ENCODE peak calls at places on chromosomes 12 and 14, in nine cellular contexts. F is mucosa of descending colon, B is endothelial cell, E is mesothelial cell of epicardium, H is HCT116, N is GM13977, D is astrocyte of the spinal cord, K is heart left ventricle, R is cardiac muscle cell. A is an unnamed sample.

GRCh38 chr12:114478891-114479290 is 72.9 kb upstream of the TBX5 start:
- DNase-seq in E (no peak), R (no peak), K (no peak), H (no peak), D (no peak), F (no peak), N (no peak), B (no peak), A (no peak)

GRCh38 chr12:80553316-80553715 is 109.3 kb downstream of the PTPRQ start:
- DNase-seq in B (no peak), N (no peak), E (no peak), R (no peak), K (no peak), D (peak), F (no peak), H (peak), A (no peak)

GRCh38 chr14:20662968-20663731 is 21.2 kb upstream of the RNASE4 start:
- DNase-seq in F (peak), E (no peak), N (no peak), K (peak), D (peak), R (peak), H (peak), B (peak), A (peak)

GRCh38 chr14:44914849-44915248 is 46.9 kb downstream of the KLHL28 start:
- DNase-seq in K (no peak), F (no peak), N (no peak), D (peak), E (no peak), B (no peak), R (peak), H (no peak), A (no peak)

GRCh38 chr14:100810861-100811461 is 15.0 kb upstream of the MEG3 start:
- DNase-seq in N (no peak), D (peak), R (no peak), B (no peak), F (no peak), K (peak), E (no peak), H (no peak), A (no peak)

GRCh38 chr14:51738754-51739153 is 87.0 kb downstream of the FRMD6 start:
- DNase-seq in R (no peak), N (peak), K (no peak), D (no peak), E (no peak), H (peak), F (no peak), B (peak), A (no peak)

GRCh38 chr14:38286481-38286880 is 30.6 kb upstream of the CLEC14A start:
- DNase-seq in R (no peak), B (no peak), D (no peak), H (no peak), F (no peak), N (no peak), E (no peak), K (no peak), A (no peak)

GRCh38 chr12:70724444-70724843 is 87.2 kb upstream of the PTPRB start:
- DNase-seq in B (no peak), F (no peak), K (no peak), N (no peak), H (peak), E (no peak), R (peak), D (peak), A (no peak)

GRCh38 chr12:65894127-65894526 is 69.8 kb downstream of the HMGA2 start:
- DNase-seq in D (no peak), B (no peak), E (no peak), H (no peak), R (no peak), N (no peak), F (no peak), K (no peak), A (no peak)

GRCh38 chr12:30482650-30483049 is 213.0 kb downstream of the IPO8 start:
- DNase-seq in F (no peak), H (no peak), D (no peak), B (no peak), R (no peak), E (no peak), N (no peak), K (no peak), A (no peak)

GRCh38 chr12:65025070-65025469 is 96.0 kb downstream of the WIF1 start:
- DNase-seq in F (no peak), D (no peak), H (no peak), R (no peak), N (no peak), E (no peak), B (no peak), K (no peak), A (no peak)

GRCh38 chr12:2960996-2961616 is 1.9 kb downstream of the TEAD4 start:
- DNase-seq in D (peak), B (peak), K (no peak), H (no peak), F (no peak), E (no peak), N (no peak), R (no peak), A (no peak)

DNA sequence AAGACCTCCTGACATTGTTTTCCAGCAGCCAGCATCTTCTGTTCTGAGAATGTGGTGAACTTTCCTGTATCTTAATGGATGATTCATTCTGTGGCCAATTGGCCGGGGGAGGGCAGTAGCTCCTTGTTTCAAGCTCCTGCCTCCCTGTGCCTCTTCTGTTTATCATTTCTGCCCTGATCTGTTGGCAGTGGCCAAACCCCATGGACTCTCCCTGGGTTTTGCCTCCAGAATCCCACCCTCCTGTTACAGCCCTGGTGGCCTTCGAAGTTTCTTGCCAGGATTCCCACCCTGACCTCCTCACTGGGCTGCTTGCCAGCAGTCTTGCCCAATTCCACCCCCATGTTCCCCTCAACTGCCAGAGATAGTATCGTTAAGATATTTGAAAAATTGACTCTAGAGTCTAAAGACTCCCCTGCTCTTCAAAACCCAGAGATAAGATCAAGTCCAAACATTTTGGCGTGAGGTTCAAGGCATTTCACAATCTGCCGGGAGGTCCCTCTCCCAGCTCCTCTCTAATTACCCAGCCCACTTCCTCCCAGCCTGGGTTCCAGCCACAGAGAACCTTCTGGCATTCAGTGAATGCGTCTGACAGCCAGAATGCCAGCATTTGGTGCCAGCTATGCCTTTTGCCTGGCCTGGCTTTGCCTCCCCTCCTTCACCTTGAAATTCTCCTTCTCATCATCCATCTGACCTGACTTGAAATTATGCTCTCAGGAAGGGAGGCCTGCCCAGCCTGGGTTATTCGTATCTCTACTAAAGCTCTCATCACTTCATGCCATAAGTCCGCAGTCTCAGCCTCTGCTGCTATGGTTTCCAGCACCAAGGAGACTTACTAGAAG is 37.7 kb upstream of the TXNRD1 start:
- DNase-seq in F (peak), H (peak), N (no peak), E (no peak), B (no peak), K (peak), D (peak), R (no peak), A (peak)
- TF ChIP-seq CTCF in F (no peak), H (peak), N (no peak), E (no peak), B (no peak), K (peak), D (peak), R (peak), A (no peak)

GRCh38 chr12:53456654-53457366 is 4.9 kb downstream of the PCBP2 start:
- DNase-seq in H (no peak), N (no peak), B (no peak), D (no peak), F (no peak), R (no peak), K (no peak), E (no peak), A (no peak)

GRCh38 chr12:53453953-53454640 is 2.2 kb downstream of the PCBP2 start:
- DNase-seq in K (no peak), B (no peak), D (no peak), R (no peak), H (no peak), E (no peak), F (no peak), N (no peak), A (no peak)

GRCh38 chr12:53452159-53453077 is 516 bp downstream of the PCBP2 start:
- DNase-seq in E (peak), B (peak), D (peak), N (peak), F (peak), R (peak), H (peak), K (peak), A (peak)

GRCh38 chr12:53451661-53452158 is at the start of gene PCBP2:
- DNase-seq in K (peak), F (peak), E (peak), D (peak), B (peak), N (peak), H (peak), R (peak), A (peak)

GRCh38 chr12:53454710-53455109 is 2.8 kb downstream of the PCBP2 start:
- DNase-seq in N (no peak), B (no peak), D (no peak), K (no peak), R (no peak), H (no peak), F (no peak), E (no peak), A (no peak)
- TF ChIP-seq CTCF in N (no peak), B (no peak), D (no peak), K (no peak), R (no peak), H (no peak), F (no peak), E (no peak), A (no peak)

DNA sequence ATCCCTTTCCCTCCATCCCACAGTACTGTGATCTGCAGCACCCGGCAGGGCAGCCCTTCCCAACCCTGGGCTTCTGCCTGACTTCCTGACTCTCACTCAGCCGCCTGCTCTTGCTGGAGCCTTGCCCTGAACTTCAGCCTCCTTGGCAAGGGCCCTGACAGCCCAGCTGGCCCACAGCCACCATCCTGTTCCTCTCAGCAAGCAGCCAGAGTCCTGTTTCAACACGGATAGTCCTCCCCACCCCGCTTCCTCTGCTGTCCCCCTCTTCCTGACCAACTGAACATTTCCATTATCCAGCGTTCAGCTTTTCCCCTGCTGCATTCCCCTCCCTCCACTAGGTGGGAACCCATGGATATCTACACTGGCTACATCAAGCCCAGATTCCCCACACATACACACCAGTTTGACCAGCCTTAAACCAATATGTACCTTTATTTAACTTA is 74.0 kb upstream of the MDM1 start:
- DNase-seq in B (peak), D (peak), E (peak), F (peak), K (peak), H (no peak), N (no peak), R (no peak), A (peak)
- TF ChIP-seq CTCF in B (peak), D (peak), E (peak), F (peak), K (peak), H (no peak), N (no peak), R (peak), A (no peak)

GRCh38 chr12:104285740-104286537 is 17.6 kb upstream of the EID3 start:
- DNase-seq in R (no peak), N (peak), D (peak), H (peak), B (no peak), F (peak), K (no peak), E (no peak), A (no peak)
- TF ChIP-seq CTCF in R (no peak), N (no peak), D (no peak), H (no peak), B (no peak), F (no peak), K (no peak), E (no peak), A (no peak)

A was measured in tibial nerve.